ENCODE peak calls at places on chromosomes 12 and 14, in five cellular contexts. One of them, this sample, is unnamed.

GRCh38 chr12:63944586-63945228 is 100.2 kb downstream of the SRGAP1 start:
- DNase-seq in DND-41: no peak
- DNase-seq in dorsolateral prefrontal cortex: no peak
- DNase-seq in endothelial cell: peak; percentile 17
- DNase-seq in natural killer cell: no peak
- DNase-seq in this sample: no peak

GRCh38 chr12:116140559-116140958 is 136.9 kb downstream of the MED13L start:
- DNase-seq in natural killer cell: no peak
- DNase-seq in DND-41: no peak
- DNase-seq in endothelial cell: no peak
- DNase-seq in dorsolateral prefrontal cortex: no peak
- DNase-seq in this sample: no peak

GRCh38 chr12:26648066-26648465 is 184.9 kb downstream of the ITPR2 start:
- DNase-seq in dorsolateral prefrontal cortex: no peak
- DNase-seq in natural killer cell: no peak
- DNase-seq in endothelial cell: no peak
- DNase-seq in DND-41: no peak
- DNase-seq in this sample: no peak

GRCh38 chr12:108112815-108113556 is 16.1 kb upstream of the WSCD2 start:
- DNase-seq in natural killer cell: no peak
- DNase-seq in DND-41: no peak
- DNase-seq in endothelial cell: peak; percentile 31
- DNase-seq in dorsolateral prefrontal cortex: no peak
- DNase-seq in this sample: no peak

GRCh38 chr14:74616507-74616906 is 4.5 kb upstream of the LTBP2 start:
- DNase-seq in DND-41: no peak
- DNase-seq in endothelial cell: no peak
- DNase-seq in natural killer cell: no peak
- DNase-seq in dorsolateral prefrontal cortex: no peak
- DNase-seq in this sample: no peak

GRCh38 chr14:56751471-56751870 is 58.8 kb downstream of the OTX2 start:
- DNase-seq in natural killer cell: no peak
- DNase-seq in DND-41: no peak
- DNase-seq in endothelial cell: peak; percentile 16
- DNase-seq in dorsolateral prefrontal cortex: no peak
- DNase-seq in this sample: no peak

GRCh38 chr14:20630340-20631022 is 11.0 kb downstream of the OR6S1 start:
- DNase-seq in endothelial cell: peak; percentile 30
- DNase-seq in dorsolateral prefrontal cortex: no peak
- DNase-seq in natural killer cell: no peak
- DNase-seq in DND-41: no peak
- DNase-seq in this sample: no peak

GRCh38 chr12:91556909-91557308 is 374.3 kb upstream of the DCN start:
- DNase-seq in DND-41: no peak
- DNase-seq in endothelial cell: no peak
- DNase-seq in dorsolateral prefrontal cortex: no peak
- DNase-seq in natural killer cell: no peak
- DNase-seq in this sample: no peak

GRCh38 chr12:130138478-130138877 is 23.8 kb upstream of the FZD10 start:
- DNase-seq in DND-41: no peak
- DNase-seq in natural killer cell: no peak
- DNase-seq in dorsolateral prefrontal cortex: no peak
- DNase-seq in endothelial cell: no peak
- DNase-seq in this sample: no peak

GRCh38 chr12:119440961-119441360 is 106.4 kb downstream of the CCDC60 start:
- DNase-seq in DND-41: no peak
- DNase-seq in dorsolateral prefrontal cortex: no peak
- DNase-seq in endothelial cell: no peak
- DNase-seq in natural killer cell: no peak
- DNase-seq in this sample: no peak

GRCh38 chr12:113938471-113938870 is 27.7 kb downstream of the RBM19 start:
- DNase-seq in DND-41: no peak
- DNase-seq in dorsolateral prefrontal cortex: no peak
- DNase-seq in endothelial cell: no peak
- DNase-seq in natural killer cell: no peak
- DNase-seq in this sample: no peak

GRCh38 chr12:62899568-62900390 is 35.2 kb downstream of the PPM1H start:
- DNase-seq in DND-41: no peak
- DNase-seq in dorsolateral prefrontal cortex: no peak
- DNase-seq in natural killer cell: no peak
- DNase-seq in endothelial cell: no peak
- DNase-seq in this sample: no peak

GRCh38 chr12:46702581-46703344 is 123.0 kb downstream of the SLC38A4 start:
- DNase-seq in DND-41: no peak
- DNase-seq in natural killer cell: no peak
- DNase-seq in endothelial cell: no peak
- DNase-seq in dorsolateral prefrontal cortex: no peak
- DNase-seq in this sample: no peak

GRCh38 chr12:42422785-42423184 is 96.8 kb downstream of the PPHLN1 start:
- DNase-seq in natural killer cell: no peak
- DNase-seq in DND-41: no peak
- DNase-seq in endothelial cell: no peak
- DNase-seq in dorsolateral prefrontal cortex: no peak
- DNase-seq in this sample: no peak

GRCh38 chr12:46659032-46659703 is 166.6 kb downstream of the SLC38A4 start:
- DNase-seq in dorsolateral prefrontal cortex: no peak
- DNase-seq in DND-41: no peak
- DNase-seq in endothelial cell: no peak
- DNase-seq in natural killer cell: no peak
- DNase-seq in this sample: no peak

GRCh38 chr14:24613241-24613640 is 3.8 kb upstream of the GZMH start:
- DNase-seq in dorsolateral prefrontal cortex: no peak
- DNase-seq in DND-41: no peak
- DNase-seq in endothelial cell: no peak
- DNase-seq in natural killer cell: no peak
- DNase-seq in this sample: no peak

GRCh38 chr14:91911474-91912032 is 35.9 kb downstream of the FBLN5 start:
- DNase-seq in dorsolateral prefrontal cortex: no peak
- DNase-seq in natural killer cell: no peak
- DNase-seq in DND-41: peak; percentile 56
- DNase-seq in endothelial cell: peak; percentile 33
- DNase-seq in this sample: peak; percentile 19

DNA sequence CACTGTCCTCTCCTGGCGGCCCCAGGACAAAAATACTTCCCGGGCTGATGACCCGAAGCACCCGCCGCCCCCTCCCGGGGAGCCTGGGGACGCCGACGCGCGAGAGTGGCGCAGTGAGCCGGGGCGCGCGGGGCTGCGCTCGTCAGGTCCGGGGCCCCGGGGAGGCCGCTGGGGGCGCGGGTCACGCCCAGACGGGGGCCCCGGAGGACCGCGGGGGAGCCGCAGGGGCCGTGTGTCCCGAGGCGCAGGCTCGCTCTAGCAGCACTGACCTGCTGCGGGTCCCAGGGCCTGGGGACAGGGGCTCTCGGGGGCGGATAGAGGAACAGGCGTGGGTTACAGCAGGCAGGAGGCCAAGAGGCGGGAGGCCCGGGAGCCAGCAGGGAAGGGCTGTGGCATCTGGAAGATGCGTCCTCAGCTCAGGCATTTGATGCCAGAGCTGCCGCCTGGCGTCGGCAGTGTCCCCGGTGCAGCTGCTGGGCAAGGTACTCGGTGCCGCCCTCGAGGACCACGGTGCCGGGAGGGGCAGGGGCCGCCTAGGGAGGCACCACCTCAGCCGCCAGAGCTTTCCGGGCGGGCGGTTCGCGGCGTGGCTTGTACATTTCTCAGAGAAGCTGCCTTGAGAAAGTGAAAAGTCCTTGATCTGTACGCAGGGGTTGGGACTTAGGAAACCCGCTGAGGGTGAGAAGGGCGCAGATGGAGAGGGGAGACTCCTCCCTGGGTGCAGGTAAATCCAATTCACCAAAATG is 1.2 kb downstream of the WNT5B start:
- DNase-seq in dorsolateral prefrontal cortex: no peak
- DNase-seq in natural killer cell: no peak
- DNase-seq in endothelial cell: peak; percentile 37
- DNase-seq in DND-41: peak; percentile 43
- DNase-seq in this sample: peak; percentile 37
- TF ChIP-seq CTCF in dorsolateral prefrontal cortex: no peak
- TF ChIP-seq CTCF in natural killer cell: no peak
- TF ChIP-seq CTCF in endothelial cell: no peak
- TF ChIP-seq CTCF in DND-41: peak; percentile 15
- TF ChIP-seq CTCF in this sample: no peak

DNA sequence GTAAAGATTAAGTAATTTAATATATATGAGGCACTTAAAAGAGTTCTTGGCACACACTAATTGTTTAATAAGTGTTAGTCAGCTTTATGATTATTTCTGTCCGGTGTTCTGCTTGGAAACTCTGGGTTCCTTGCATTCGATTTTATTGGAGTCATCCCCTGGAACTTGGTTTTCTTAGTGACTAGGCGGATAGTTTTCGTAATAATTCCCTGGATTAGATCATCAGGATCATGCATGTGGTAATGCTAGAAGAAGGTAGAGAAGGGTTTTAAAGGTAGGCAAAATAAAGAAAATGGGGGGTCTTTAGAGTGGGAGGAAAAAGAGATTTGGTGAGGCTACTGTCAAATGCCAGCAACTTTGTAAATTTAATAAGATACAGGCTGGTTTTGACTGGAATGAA is 88.4 kb downstream of the MYF5 start:
- DNase-seq in DND-41: no peak
- DNase-seq in dorsolateral prefrontal cortex: no peak
- DNase-seq in natural killer cell: no peak
- DNase-seq in endothelial cell: no peak
- DNase-seq in this sample: no peak
- TF ChIP-seq CTCF in DND-41: no peak
- TF ChIP-seq CTCF in dorsolateral prefrontal cortex: no peak
- TF ChIP-seq CTCF in natural killer cell: no peak
- TF ChIP-seq CTCF in endothelial cell: no peak
- TF ChIP-seq CTCF in this sample: no peak

GRCh38 chr14:100159107-100159864 is at the start of gene DEGS2:
- DNase-seq in natural killer cell: no peak
- DNase-seq in dorsolateral prefrontal cortex: no peak
- DNase-seq in DND-41: no peak
- DNase-seq in endothelial cell: no peak
- DNase-seq in this sample: peak; percentile 66
- TF ChIP-seq CTCF in natural killer cell: no peak
- TF ChIP-seq CTCF in dorsolateral prefrontal cortex: no peak
- TF ChIP-seq CTCF in DND-41: no peak
- TF ChIP-seq CTCF in endothelial cell: no peak
- TF ChIP-seq CTCF in this sample: no peak

GRCh38 chr12:76083246-76083735 is 1.2 kb downstream of the NAP1L1 start:
- DNase-seq in endothelial cell: no peak
- DNase-seq in dorsolateral prefrontal cortex: no peak
- DNase-seq in natural killer cell: no peak
- DNase-seq in DND-41: no peak
- DNase-seq in this sample: no peak

GRCh38 chr12:76081909-76082308 is 2.6 kb downstream of the NAP1L1 start:
- DNase-seq in DND-41: no peak
- DNase-seq in natural killer cell: no peak
- DNase-seq in dorsolateral prefrontal cortex: no peak
- DNase-seq in endothelial cell: no peak
- DNase-seq in this sample: no peak

GRCh38 chr12:76084277-76085158 is at the start of gene NAP1L1:
- DNase-seq in natural killer cell: peak; percentile 94
- DNase-seq in endothelial cell: peak; percentile 92
- DNase-seq in dorsolateral prefrontal cortex: peak; percentile 97
- DNase-seq in DND-41: peak; percentile 98
- DNase-seq in this sample: peak; percentile 96

GRCh38 chr12:76083761-76084276 is 666 bp downstream of the NAP1L1 start:
- DNase-seq in endothelial cell: peak; percentile 81
- DNase-seq in DND-41: peak; percentile 82
- DNase-seq in natural killer cell: peak; percentile 77
- DNase-seq in dorsolateral prefrontal cortex: peak; percentile 24
- DNase-seq in this sample: peak; percentile 73

DNA sequence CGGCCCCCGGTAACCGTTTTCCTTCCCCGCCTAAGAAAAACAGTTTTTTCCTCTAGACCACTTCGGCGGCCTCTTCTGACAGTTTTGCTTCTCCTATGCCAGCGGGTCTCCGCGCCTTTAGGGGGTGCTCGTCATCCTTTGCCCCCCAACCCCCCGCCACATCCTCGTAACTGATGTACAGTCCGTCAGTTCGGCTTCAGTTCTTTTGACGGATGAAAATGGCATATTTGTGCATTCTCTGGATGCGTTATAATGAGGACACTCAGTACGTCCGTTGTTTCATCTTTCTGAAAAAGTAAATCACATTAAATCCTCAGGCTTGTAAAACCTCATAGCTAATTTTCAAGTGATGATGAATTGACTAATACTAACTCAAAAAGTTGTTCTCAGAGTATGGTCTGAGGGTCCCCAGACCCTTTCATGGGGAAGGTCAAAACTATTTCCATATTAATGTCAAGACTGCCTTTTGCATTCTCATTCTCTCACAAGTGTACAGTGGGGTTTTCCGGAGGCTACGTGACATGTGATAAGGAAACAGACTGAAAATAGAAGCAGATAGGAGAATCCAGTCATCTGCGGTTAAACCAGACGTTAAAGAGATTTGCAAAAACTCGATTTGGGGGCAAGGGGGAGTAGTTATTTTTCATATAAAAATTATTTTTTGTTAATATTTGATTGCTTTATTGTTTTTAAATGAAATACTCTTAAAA is 829 bp upstream of the NAP1L1 start:
- DNase-seq in DND-41: peak; percentile 75
- DNase-seq in dorsolateral prefrontal cortex: no peak
- DNase-seq in natural killer cell: no peak
- DNase-seq in endothelial cell: no peak
- DNase-seq in this sample: no peak
- TF ChIP-seq CTCF in DND-41: peak; percentile 72
- TF ChIP-seq CTCF in dorsolateral prefrontal cortex: peak; percentile 46
- TF ChIP-seq CTCF in natural killer cell: no peak
- TF ChIP-seq CTCF in endothelial cell: no peak
- TF ChIP-seq CTCF in this sample: no peak

GRCh38 chr14:54775486-54776100 is 127.0 kb downstream of the GCH1 start:
- DNase-seq in endothelial cell: no peak
- DNase-seq in natural killer cell: no peak
- DNase-seq in dorsolateral prefrontal cortex: no peak
- DNase-seq in DND-41: no peak
- DNase-seq in this sample: no peak

GRCh38 chr14:54771411-54772027 is 131.1 kb downstream of the GCH1 start:
- DNase-seq in natural killer cell: no peak
- DNase-seq in DND-41: no peak
- DNase-seq in dorsolateral prefrontal cortex: no peak
- DNase-seq in endothelial cell: no peak
- DNase-seq in this sample: no peak

GRCh38 chr14:54774824-54775223 is 127.8 kb downstream of the GCH1 start:
- DNase-seq in endothelial cell: no peak
- DNase-seq in DND-41: no peak
- DNase-seq in natural killer cell: no peak
- DNase-seq in dorsolateral prefrontal cortex: no peak
- DNase-seq in this sample: no peak

GRCh38 chr14:54772451-54772881 is 130.2 kb downstream of the GCH1 start:
- DNase-seq in DND-41: no peak
- DNase-seq in dorsolateral prefrontal cortex: no peak
- DNase-seq in endothelial cell: no peak
- DNase-seq in natural killer cell: no peak
- DNase-seq in this sample: no peak

GRCh38 chr14:54773171-54774006 is 129.2 kb downstream of the GCH1 start:
- DNase-seq in DND-41: peak; percentile 83
- DNase-seq in endothelial cell: peak; percentile 74
- DNase-seq in natural killer cell: no peak
- DNase-seq in dorsolateral prefrontal cortex: no peak
- DNase-seq in this sample: no peak
- TF ChIP-seq CTCF in DND-41: peak; percentile 72
- TF ChIP-seq CTCF in endothelial cell: no peak
- TF ChIP-seq CTCF in natural killer cell: no peak
- TF ChIP-seq CTCF in dorsolateral prefrontal cortex: peak; percentile 59
- TF ChIP-seq CTCF in this sample: no peak